ENCODE peak calls at places on chromosomes 4 and X, in ten cellular contexts. F is B cell, Z is tibial artery, Y is transverse colon, L is AG10803, T is cardiac fibroblast, O is RWPE1, W is pancreas, R is body of pancreas, U is fibroblast of lung. C is an unnamed sample.

GRCh38 chr4:184417802-184418511 is 56.4 kb downstream of the IRF2 start:
- DNase-seq in F (no peak), Z (no peak), Y (no peak), L (peak), T (peak), O (peak), W (no peak), R (no peak), U (peak), C (no peak)

GRCh38 chr4:189146994-189147929 is 793.4 kb upstream of the FRG1 start:
- DNase-seq in F (no peak), Z (no peak), Y (no peak), L (no peak), T (no peak), O (no peak), W (no peak), R (no peak), U (no peak), C (no peak)

GRCh38 chr4:4524364-4524763 is 17.5 kb downstream of the STX18 start:
- DNase-seq in F (peak), Z (no peak), Y (no peak), L (no peak), T (no peak), O (no peak), W (no peak), R (no peak), U (no peak), C (no peak)

GRCh38 chrX:16103625-16104024 is 19.7 kb upstream of the GRPR start:
- DNase-seq in F (no peak), Z (no peak), Y (no peak), L (no peak), T (no peak), O (no peak), W (no peak), R (no peak), U (no peak), C (no peak)

GRCh38 chr4:78446607-78447006 is 105.0 kb upstream of the ANXA3 start:
- DNase-seq in F (no peak), Z (no peak), Y (no peak), L (no peak), T (no peak), O (no peak), W (no peak), R (no peak), U (no peak), C (no peak)

GRCh38 chr4:108255203-108255747 is 86.5 kb upstream of the LEF1 start:
- DNase-seq in F (no peak), Z (no peak), Y (no peak), L (no peak), T (no peak), O (no peak), W (no peak), R (no peak), U (no peak), C (no peak)

GRCh38 chr4:7021930-7022658 is 21.1 kb upstream of the TADA2B start:
- DNase-seq in F (no peak), Z (no peak), Y (no peak), L (peak), T (peak), O (peak), W (no peak), R (no peak), U (peak), C (no peak)

GRCh38 chr4:79574741-79575451 is 166.9 kb upstream of the GK2 start:
- DNase-seq in F (no peak), Z (no peak), Y (no peak), L (no peak), T (no peak), O (no peak), W (no peak), R (no peak), U (no peak), C (no peak)

GRCh38 chrX:40299028-40299479 is 201.3 kb upstream of the BCOR start:
- DNase-seq in F (no peak), Z (no peak), Y (no peak), L (peak), T (peak), O (no peak), W (no peak), R (no peak), U (no peak), C (no peak)

GRCh38 chr4:74613266-74613665 is 168.3 kb downstream of the AREG start:
- DNase-seq in F (no peak), Z (no peak), Y (no peak), L (no peak), T (no peak), O (no peak), W (no peak), R (no peak), U (no peak), C (no peak)

GRCh38 chr4:6548201-6548881 is 26.6 kb upstream of the MAN2B2 start:
- DNase-seq in F (no peak), Z (no peak), Y (no peak), L (peak), T (peak), O (peak), W (no peak), R (no peak), U (peak), C (no peak)

GRCh38 chr4:183675625-183676024 is 16.5 kb downstream of the TRAPPC11 start:
- DNase-seq in F (no peak), Z (no peak), Y (no peak), L (peak), T (no peak), O (no peak), W (no peak), R (no peak), U (no peak), C (no peak)

GRCh38 chr4:2570551-2571222 is 34.2 kb downstream of the FAM193A start:
- DNase-seq in F (peak), Z (peak), Y (no peak), L (no peak), T (no peak), O (no peak), W (no peak), R (no peak), U (no peak), C (no peak)

GRCh38 chr4:142238589-142238988 is 602.2 kb downstream of the IL15 start:
- DNase-seq in F (no peak), Z (no peak), Y (no peak), L (peak), T (peak), O (no peak), W (no peak), R (no peak), U (peak), C (no peak)

GRCh38 chr4:158778712-158779111 is 9.9 kb downstream of the FNIP2 start:
- DNase-seq in F (no peak), Z (no peak), Y (peak), L (no peak), T (no peak), O (no peak), W (no peak), R (no peak), U (peak), C (no peak)

GRCh38 chr4:23279377-23279988 is 586.7 kb downstream of the GBA3 start:
- DNase-seq in F (no peak), Z (no peak), Y (no peak), L (no peak), T (peak), O (no peak), W (no peak), R (no peak), U (peak), C (no peak)

GRCh38 chr4:86048426-86048825 is 311.4 kb downstream of the MAPK10 start:
- DNase-seq in F (no peak), Z (no peak), Y (no peak), L (peak), T (no peak), O (no peak), W (no peak), R (no peak), U (peak), C (no peak)

GRCh38 chrX:78922754-78923153 is 22.4 kb upstream of the P2RY10 start:
- DNase-seq in F (no peak), Z (no peak), Y (no peak), L (no peak), T (no peak), O (no peak), W (no peak), R (no peak), U (no peak), C (no peak)

GRCh38 chr4:24980064-24980690 is 50.6 kb downstream of the LGI2 start:
- DNase-seq in F (peak), Z (peak), Y (peak), L (peak), T (peak), O (peak), W (peak), R (peak), U (peak), C (no peak)

GRCh38 chr4:25792200-25792791 is 70.5 kb downstream of the SEL1L3 start:
- DNase-seq in F (peak), Z (no peak), Y (peak), L (no peak), T (no peak), O (peak), W (peak), R (peak), U (peak), C (no peak)

GRCh38 chr4:98851806-98852205 is 77.1 kb downstream of the EIF4E start:
- DNase-seq in F (no peak), Z (no peak), Y (no peak), L (peak), T (peak), O (no peak), W (no peak), R (no peak), U (peak), C (no peak)

GRCh38 chrX:68045008-68045577 is 388.2 kb downstream of the OPHN1 start:
- DNase-seq in F (no peak), Z (no peak), Y (no peak), L (peak), T (no peak), O (no peak), W (no peak), R (no peak), U (peak), C (no peak)

GRCh38 chrX:125765347-125765746 is 400.7 kb downstream of the DCAF12L2 start:
- DNase-seq in F (no peak), Z (no peak), Y (no peak), L (no peak), T (no peak), O (no peak), W (no peak), R (no peak), U (no peak), C (no peak)

GRCh38 chr4:2792396-2792710 is 532 bp upstream of the SH3BP2 start:
- DNase-seq in F (no peak), Z (no peak), Y (no peak), L (no peak), T (no peak), O (no peak), W (no peak), R (no peak), U (no peak), C (no peak)

GRCh38 chrX:46912673-46913491 is 661 bp downstream of the JADE3 start:
- DNase-seq in F (peak), Z (peak), Y (peak), L (peak), T (peak), O (no peak), W (peak), R (peak), U (peak), C (no peak)

GRCh38 chrX:101774340-101774739 is 114.7 kb upstream of the ARMCX2 start:
- DNase-seq in F (no peak), Z (no peak), Y (no peak), L (no peak), T (no peak), O (no peak), W (no peak), R (no peak), U (no peak), C (no peak)

GRCh38 chrX:1537031-1537715 is at the start of gene P2RY8:
- DNase-seq in F (peak), Z (peak), Y (peak), L (peak), T (peak), O (no peak), W (peak), R (peak), U (no peak), C (peak)

GRCh38 chr4:80006935-80007744 is 65.9 kb downstream of the ANTXR2 start:
- DNase-seq in F (no peak), Z (no peak), Y (no peak), L (peak), T (peak), O (no peak), W (no peak), R (no peak), U (peak), C (no peak)

GRCh38 chrX:38675856-38676255 is 114.5 kb downstream of the TSPAN7 start:
- DNase-seq in F (no peak), Z (no peak), Y (no peak), L (no peak), T (no peak), O (no peak), W (no peak), R (no peak), U (peak), C (no peak)

GRCh38 chrX:18537524-18537923 is 112.1 kb downstream of the CDKL5 start:
- DNase-seq in F (no peak), Z (no peak), Y (no peak), L (no peak), T (no peak), O (no peak), W (no peak), R (no peak), U (no peak), C (no peak)

GRCh38 chrX:31279359-31279758 is 207.5 kb upstream of the FTHL17 start:
- DNase-seq in F (no peak), Z (no peak), Y (no peak), L (no peak), T (peak), O (peak), W (no peak), R (no peak), U (peak), C (no peak)

GRCh38 chr4:39616651-39617050 is 22.0 kb downstream of the SMIM14 start:
- DNase-seq in F (no peak), Z (no peak), Y (no peak), L (peak), T (peak), O (no peak), W (no peak), R (no peak), U (peak), C (no peak)

GRCh38 chr4:184288451-184289178 is 70.9 kb upstream of the ENPP6 start:
- DNase-seq in F (no peak), Z (no peak), Y (peak), L (no peak), T (no peak), O (no peak), W (no peak), R (no peak), U (no peak), C (no peak)

GRCh38 chr4:54661156-54661555 is 3.4 kb downstream of the KIT start:
- DNase-seq in F (no peak), Z (no peak), Y (no peak), L (peak), T (peak), O (peak), W (no peak), R (no peak), U (peak), C (no peak)

GRCh38 chr4:181278941-181279340 is 964.3 kb upstream of the TENM3 start:
- DNase-seq in F (no peak), Z (no peak), Y (no peak), L (no peak), T (no peak), O (peak), W (no peak), R (no peak), U (no peak), C (no peak)

GRCh38 chr4:189090174-189090814 is 850.4 kb upstream of the FRG1 start:
- DNase-seq in F (no peak), Z (no peak), Y (no peak), L (peak), T (peak), O (peak), W (no peak), R (no peak), U (no peak), C (no peak)

GRCh38 chrX:101595739-101596419 is 21.9 kb downstream of the ARMCX6 start:
- DNase-seq in F (peak), Z (no peak), Y (no peak), L (peak), T (peak), O (peak), W (no peak), R (peak), U (peak), C (no peak)

GRCh38 chrX:45771114-45771513 is 570.4 kb upstream of the DIPK2B start:
- DNase-seq in F (no peak), Z (no peak), Y (peak), L (peak), T (peak), O (peak), W (no peak), R (no peak), U (peak), C (no peak)

GRCh38 chrX:107673933-107674479 is 45.7 kb downstream of the PRPS1 start:
- DNase-seq in F (peak), Z (peak), Y (peak), L (peak), T (peak), O (no peak), W (no peak), R (peak), U (no peak), C (peak)
- TF ChIP-seq CTCF in F (no peak), Z (no peak), Y (no peak), L (no peak), T (no peak), O (no peak), W (no peak), R (no peak), U (no peak), C (no peak)

GRCh38 chr4:48421101-48421500 is 62.0 kb upstream of the SLC10A4 start:
- DNase-seq in F (no peak), Z (no peak), Y (no peak), L (no peak), T (no peak), O (no peak), W (no peak), R (no peak), U (no peak), C (no peak)
- TF ChIP-seq CTCF in F (no peak), Z (no peak), Y (no peak), L (no peak), T (no peak), O (no peak), W (no peak), R (no peak), U (no peak), C (no peak)

GRCh38 chr4:152299553-152299952 is 236.3 kb downstream of the FBXW7 start:
- DNase-seq in F (no peak), Z (no peak), Y (no peak), L (no peak), T (no peak), O (no peak), W (no peak), R (no peak), U (no peak), C (no peak)

GRCh38 chr4:152308925-152309324 is 227.0 kb downstream of the FBXW7 start:
- DNase-seq in F (no peak), Z (no peak), Y (no peak), L (no peak), T (no peak), O (no peak), W (no peak), R (no peak), U (no peak), C (no peak)

GRCh38 chr4:152307669-152308068 is 228.2 kb downstream of the FBXW7 start:
- DNase-seq in F (no peak), Z (no peak), Y (no peak), L (no peak), T (no peak), O (no peak), W (no peak), R (no peak), U (no peak), C (no peak)

GRCh38 chr4:152301381-152301780 is 234.5 kb downstream of the FBXW7 start:
- DNase-seq in F (no peak), Z (no peak), Y (no peak), L (no peak), T (no peak), O (no peak), W (no peak), R (no peak), U (no peak), C (no peak)

DNA sequence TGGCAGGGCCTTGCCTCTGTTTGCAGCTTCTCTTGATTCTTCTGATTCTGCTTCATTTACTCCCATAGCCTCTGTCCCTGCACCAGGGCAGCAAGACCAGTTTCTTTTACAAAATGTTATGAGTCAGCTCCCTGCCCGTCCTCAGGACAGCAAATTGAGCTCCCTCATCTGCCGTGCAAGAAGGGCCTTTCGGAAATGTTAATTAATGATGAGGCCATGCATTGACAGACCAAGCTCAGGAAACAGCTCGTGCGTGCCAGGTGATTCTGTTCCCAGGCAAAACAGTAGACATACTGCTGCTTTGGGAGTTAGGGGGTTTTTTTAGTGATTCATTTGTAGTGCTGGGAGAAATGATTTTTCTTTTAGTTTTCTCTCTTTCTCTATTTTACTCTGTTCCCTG is 231.7 kb downstream of the FBXW7 start:
- DNase-seq in F (no peak), Z (no peak), Y (no peak), L (peak), T (no peak), O (peak), W (no peak), R (no peak), U (peak), C (no peak)
- TF ChIP-seq CTCF in F (no peak), Z (no peak), Y (no peak), L (no peak), T (no peak), O (no peak), W (no peak), R (no peak), U (no peak), C (no peak)

DNA sequence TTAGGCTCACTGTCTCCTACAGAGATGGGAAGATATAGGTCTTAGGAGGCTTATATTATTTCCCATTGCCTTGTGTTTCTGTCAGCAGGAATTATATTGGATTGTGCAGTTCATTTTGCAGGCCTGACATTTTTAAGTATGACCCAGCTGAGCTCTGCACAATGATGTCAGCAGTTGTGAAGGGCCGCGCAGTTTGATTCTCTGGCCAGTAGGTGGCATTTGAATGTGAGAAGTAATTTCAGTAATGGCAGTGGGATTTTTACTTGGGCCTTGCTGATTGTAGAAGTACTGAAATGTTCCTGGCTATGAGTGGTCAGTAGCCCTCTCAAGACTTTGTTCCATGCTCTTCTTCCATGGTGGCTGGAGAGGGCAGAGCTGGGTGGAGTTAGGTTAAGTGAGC is 247.2 kb upstream of the MTMR8 start:
- DNase-seq in F (no peak), Z (no peak), Y (no peak), L (no peak), T (no peak), O (no peak), W (no peak), R (no peak), U (no peak), C (no peak)
- TF ChIP-seq CTCF in F (no peak), Z (no peak), Y (no peak), L (no peak), T (peak), O (no peak), W (no peak), R (no peak), U (no peak), C (no peak)

GRCh38 chr4:46937493-46937892 is 28.4 kb upstream of the COX7B2 start:
- DNase-seq in F (no peak), Z (no peak), Y (no peak), L (no peak), T (peak), O (peak), W (no peak), R (no peak), U (peak), C (no peak)
- TF ChIP-seq CTCF in F (no peak), Z (peak), Y (no peak), L (no peak), T (peak), O (no peak), W (no peak), R (no peak), U (peak), C (no peak)

GRCh38 chrX:12950851-12951589 is 23.9 kb upstream of the TMSB4X start:
- DNase-seq in F (peak), Z (no peak), Y (peak), L (no peak), T (peak), O (no peak), W (no peak), R (no peak), U (no peak), C (no peak)
- TF ChIP-seq CTCF in F (peak), Z (no peak), Y (peak), L (no peak), T (peak), O (no peak), W (no peak), R (no peak), U (no peak), C (no peak)

C was measured in omental fat pad.